ENCODE peak calls at places on chromosomes 4 and X, in ten cellular contexts. One of them, this sample, is unnamed.

GRCh38 chr4:54493862-54494261 is 163.9 kb upstream of the KIT start:
- DNase-seq in Right ventricle myocardium inferior: no peak
- DNase-seq in caudate nucleus: no peak
- DNase-seq in NCI-H460: no peak
- DNase-seq in immature natural killer cell: no peak
- DNase-seq in T-cell: no peak
- DNase-seq in RPMI7951: peak
- DNase-seq in activated T-helper 1 cell treated with anti-CD3 and anti-CD28 coated beads, Interleukin-12 subunit alpha, Interleukin-12 subunit beta, Interleukin-2, Interleukin-4 antibody, amounts not matched to agents 30 ng/mL and 10 ng/mL and 1 ng/mL, durations not matched to agents 14 hours and 24 hours and 36 hours: no peak
- DNase-seq in aorta: no peak
- DNase-seq in fibroblast of pulmonary artery: no peak
- DNase-seq in this sample: no peak

GRCh38 chr4:168589154-168589553 is 92.3 kb downstream of the PALLD start:
- DNase-seq in NCI-H460: no peak
- DNase-seq in caudate nucleus: no peak
- DNase-seq in Right ventricle myocardium inferior: no peak
- DNase-seq in immature natural killer cell: no peak
- DNase-seq in RPMI7951: peak
- DNase-seq in T-cell: no peak
- DNase-seq in aorta: no peak
- DNase-seq in activated T-helper 1 cell treated with anti-CD3 and anti-CD28 coated beads, Interleukin-12 subunit alpha, Interleukin-12 subunit beta, Interleukin-2, Interleukin-4 antibody, amounts not matched to agents 30 ng/mL and 10 ng/mL and 1 ng/mL, durations not matched to agents 14 hours and 24 hours and 36 hours: no peak
- DNase-seq in fibroblast of pulmonary artery: peak
- DNase-seq in this sample: no peak

GRCh38 chrX:19893722-19894121 is 6.3 kb upstream of the SH3KBP1 start:
- DNase-seq in RPMI7951: no peak
- DNase-seq in T-cell: no peak
- DNase-seq in immature natural killer cell: no peak
- DNase-seq in aorta: no peak
- DNase-seq in NCI-H460: no peak
- DNase-seq in caudate nucleus: no peak
- DNase-seq in activated T-helper 1 cell treated with anti-CD3 and anti-CD28 coated beads, Interleukin-12 subunit alpha, Interleukin-12 subunit beta, Interleukin-2, Interleukin-4 antibody, amounts not matched to agents 30 ng/mL and 10 ng/mL and 1 ng/mL, durations not matched to agents 14 hours and 24 hours and 36 hours: no peak
- DNase-seq in fibroblast of pulmonary artery: peak
- DNase-seq in Right ventricle myocardium inferior: no peak
- DNase-seq in this sample: no peak

GRCh38 chr4:173257732-173258717 is 76.1 kb downstream of the HMGB2 start:
- DNase-seq in Right ventricle myocardium inferior: no peak
- DNase-seq in caudate nucleus: peak
- DNase-seq in activated T-helper 1 cell treated with anti-CD3 and anti-CD28 coated beads, Interleukin-12 subunit alpha, Interleukin-12 subunit beta, Interleukin-2, Interleukin-4 antibody, amounts not matched to agents 30 ng/mL and 10 ng/mL and 1 ng/mL, durations not matched to agents 14 hours and 24 hours and 36 hours: peak
- DNase-seq in T-cell: peak
- DNase-seq in RPMI7951: peak
- DNase-seq in fibroblast of pulmonary artery: peak
- DNase-seq in NCI-H460: peak
- DNase-seq in aorta: peak
- DNase-seq in immature natural killer cell: peak
- DNase-seq in this sample: peak

GRCh38 chr4:79206660-79207059 is 119.2 kb downstream of the NAA11 start:
- DNase-seq in Right ventricle myocardium inferior: no peak
- DNase-seq in caudate nucleus: no peak
- DNase-seq in immature natural killer cell: no peak
- DNase-seq in RPMI7951: no peak
- DNase-seq in aorta: no peak
- DNase-seq in NCI-H460: no peak
- DNase-seq in activated T-helper 1 cell treated with anti-CD3 and anti-CD28 coated beads, Interleukin-12 subunit alpha, Interleukin-12 subunit beta, Interleukin-2, Interleukin-4 antibody, amounts not matched to agents 30 ng/mL and 10 ng/mL and 1 ng/mL, durations not matched to agents 14 hours and 24 hours and 36 hours: no peak
- DNase-seq in T-cell: no peak
- DNase-seq in fibroblast of pulmonary artery: no peak
- DNase-seq in this sample: no peak

GRCh38 chr4:4930677-4931076 is 71.2 kb downstream of the MSX1 start:
- DNase-seq in activated T-helper 1 cell treated with anti-CD3 and anti-CD28 coated beads, Interleukin-12 subunit alpha, Interleukin-12 subunit beta, Interleukin-2, Interleukin-4 antibody, amounts not matched to agents 30 ng/mL and 10 ng/mL and 1 ng/mL, durations not matched to agents 14 hours and 24 hours and 36 hours: no peak
- DNase-seq in RPMI7951: no peak
- DNase-seq in Right ventricle myocardium inferior: no peak
- DNase-seq in aorta: no peak
- DNase-seq in NCI-H460: no peak
- DNase-seq in T-cell: no peak
- DNase-seq in caudate nucleus: no peak
- DNase-seq in fibroblast of pulmonary artery: no peak
- DNase-seq in immature natural killer cell: no peak
- DNase-seq in this sample: no peak

GRCh38 chr4:95729596-95729995 is 110.3 kb upstream of the PDHA2 start:
- DNase-seq in RPMI7951: no peak
- DNase-seq in activated T-helper 1 cell treated with anti-CD3 and anti-CD28 coated beads, Interleukin-12 subunit alpha, Interleukin-12 subunit beta, Interleukin-2, Interleukin-4 antibody, amounts not matched to agents 30 ng/mL and 10 ng/mL and 1 ng/mL, durations not matched to agents 14 hours and 24 hours and 36 hours: no peak
- DNase-seq in fibroblast of pulmonary artery: no peak
- DNase-seq in caudate nucleus: no peak
- DNase-seq in immature natural killer cell: no peak
- DNase-seq in T-cell: no peak
- DNase-seq in aorta: no peak
- DNase-seq in NCI-H460: no peak
- DNase-seq in Right ventricle myocardium inferior: no peak
- DNase-seq in this sample: peak

GRCh38 chr4:128859887-128860774 is 50.6 kb downstream of the JADE1 start:
- DNase-seq in Right ventricle myocardium inferior: no peak
- DNase-seq in activated T-helper 1 cell treated with anti-CD3 and anti-CD28 coated beads, Interleukin-12 subunit alpha, Interleukin-12 subunit beta, Interleukin-2, Interleukin-4 antibody, amounts not matched to agents 30 ng/mL and 10 ng/mL and 1 ng/mL, durations not matched to agents 14 hours and 24 hours and 36 hours: no peak
- DNase-seq in aorta: no peak
- DNase-seq in immature natural killer cell: no peak
- DNase-seq in RPMI7951: peak
- DNase-seq in T-cell: no peak
- DNase-seq in fibroblast of pulmonary artery: peak
- DNase-seq in caudate nucleus: no peak
- DNase-seq in NCI-H460: no peak
- DNase-seq in this sample: no peak

GRCh38 chr4:57070461-57070860 is 39.7 kb downstream of the IGFBP7 start:
- DNase-seq in T-cell: no peak
- DNase-seq in fibroblast of pulmonary artery: no peak
- DNase-seq in caudate nucleus: no peak
- DNase-seq in Right ventricle myocardium inferior: no peak
- DNase-seq in immature natural killer cell: no peak
- DNase-seq in RPMI7951: no peak
- DNase-seq in aorta: no peak
- DNase-seq in NCI-H460: no peak
- DNase-seq in activated T-helper 1 cell treated with anti-CD3 and anti-CD28 coated beads, Interleukin-12 subunit alpha, Interleukin-12 subunit beta, Interleukin-2, Interleukin-4 antibody, amounts not matched to agents 30 ng/mL and 10 ng/mL and 1 ng/mL, durations not matched to agents 14 hours and 24 hours and 36 hours: no peak
- DNase-seq in this sample: no peak

This sample was measured in NCI-H1092 treated with DMSO at 0.1 percent for 48 hours.